ENCODE peak calls at places on chromosomes 2 and 18, in nine cellular contexts. F is AG04449, Q is esophagus squamous epithelium, Z is cardiac fibroblast, D is right lobe of liver, X is Panc1, J is fibroblast of lung, V is kidney epithelial cell, K is foreskin fibroblast. N is an unnamed sample.

GRCh38 chr2:191508738-191509137 is 169.2 kb upstream of the NABP1 start:
- DNase-seq in F (no peak), Q (no peak), Z (no peak), D (no peak), X (no peak), J (no peak), V (no peak), K (no peak), N (no peak)

GRCh38 chr18:31695989-31696388 is 11.6 kb upstream of the B4GALT6 start:
- DNase-seq in F (no peak), Q (no peak), Z (no peak), D (no peak), X (no peak), J (no peak), V (no peak), K (no peak), N (no peak)

GRCh38 chr2:160157861-160158813 is 41.9 kb downstream of the ITGB6 start:
- DNase-seq in F (peak), Q (no peak), Z (peak), D (no peak), X (no peak), J (no peak), V (no peak), K (peak), N (no peak)

GRCh38 chr2:236341066-236341465 is 76.9 kb upstream of the ASB18 start:
- DNase-seq in F (no peak), Q (no peak), Z (no peak), D (no peak), X (no peak), J (no peak), V (no peak), K (no peak), N (peak)

GRCh38 chr2:219548990-219549389 is 5.2 kb downstream of the TMEM198 start:
- DNase-seq in F (no peak), Q (no peak), Z (no peak), D (no peak), X (no peak), J (no peak), V (no peak), K (no peak), N (no peak)

GRCh38 chr2:207408086-207408794 is 121.5 kb upstream of the CREB1 start:
- DNase-seq in F (no peak), Q (no peak), Z (peak), D (peak), X (no peak), J (peak), V (no peak), K (peak), N (no peak)

GRCh38 chr2:155368934-155369333 is 670.4 kb downstream of the KCNJ3 start:
- DNase-seq in F (no peak), Q (no peak), Z (peak), D (no peak), X (no peak), J (peak), V (no peak), K (peak), N (no peak)

GRCh38 chr18:51193621-51194287 is 3.7 kb downstream of the MEX3C start:
- DNase-seq in F (no peak), Q (no peak), Z (peak), D (no peak), X (no peak), J (peak), V (no peak), K (peak), N (no peak)

GRCh38 chr2:110679337-110679707 is 1.5 kb upstream of the BUB1 start:
- DNase-seq in F (no peak), Q (no peak), Z (peak), D (no peak), X (no peak), J (peak), V (no peak), K (peak), N (no peak)

GRCh38 chr2:20561703-20562454 is 89.0 kb downstream of the HS1BP3 start:
- DNase-seq in F (peak), Q (no peak), Z (peak), D (no peak), X (no peak), J (peak), V (no peak), K (peak), N (peak)

GRCh38 chr2:200156140-200156858 is 150.2 kb upstream of the SPATS2L start:
- DNase-seq in F (no peak), Q (no peak), Z (peak), D (peak), X (peak), J (peak), V (peak), K (peak), N (peak)

GRCh38 chr2:12732663-12733062 is 15.9 kb downstream of the TRIB2 start:
- DNase-seq in F (no peak), Q (no peak), Z (no peak), D (peak), X (no peak), J (no peak), V (no peak), K (no peak), N (no peak)

GRCh38 chr18:58335821-58336220 is 291.8 kb downstream of the NEDD4L start:
- DNase-seq in F (no peak), Q (no peak), Z (no peak), D (no peak), X (no peak), J (no peak), V (no peak), K (no peak), N (no peak)

GRCh38 chr18:63439334-63439733 is 17.1 kb upstream of the VPS4B start:
- DNase-seq in F (no peak), Q (no peak), Z (peak), D (no peak), X (peak), J (peak), V (no peak), K (peak), N (peak)

GRCh38 chr2:224400886-224401632 is 848 bp downstream of the FAM124B start:
- DNase-seq in F (no peak), Q (no peak), Z (no peak), D (no peak), X (no peak), J (no peak), V (no peak), K (no peak), N (no peak)

GRCh38 chr2:17518212-17519154 is at the start of gene RAD51AP2:
- DNase-seq in F (peak), Q (no peak), Z (peak), D (peak), X (no peak), J (peak), V (peak), K (peak), N (peak)

GRCh38 chr18:57443716-57444115 is 8.5 kb downstream of the ONECUT2 start:
- DNase-seq in F (no peak), Q (no peak), Z (no peak), D (no peak), X (no peak), J (no peak), V (no peak), K (no peak), N (no peak)

GRCh38 chr2:207394203-207394741 is 135.5 kb upstream of the CREB1 start:
- DNase-seq in F (peak), Q (no peak), Z (peak), D (no peak), X (no peak), J (no peak), V (no peak), K (peak), N (no peak)

GRCh38 chr2:73089270-73090030 is 17.9 kb upstream of the SFXN5 start:
- DNase-seq in F (peak), Q (no peak), Z (peak), D (no peak), X (peak), J (peak), V (peak), K (peak), N (peak)

GRCh38 chr2:51995293-51995692 is 963.4 kb upstream of the NRXN1 start:
- DNase-seq in F (peak), Q (no peak), Z (peak), D (no peak), X (no peak), J (peak), V (no peak), K (peak), N (peak)
- H3K4me3 ChIP-seq in F (no peak), Q (no peak), Z (no peak), D (no peak), X (no peak), J (no peak), V (no peak), K (no peak), N (no peak)

GRCh38 chr2:26758790-26759321 is 5.2 kb upstream of the SLC35F6 start:
- DNase-seq in F (no peak), Q (no peak), Z (peak), D (no peak), X (no peak), J (peak), V (no peak), K (peak), N (no peak)

GRCh38 chr2:26763019-26763418 is 1.1 kb upstream of the SLC35F6 start:
- DNase-seq in F (no peak), Q (no peak), Z (no peak), D (no peak), X (no peak), J (no peak), V (no peak), K (no peak), N (no peak)

GRCh38 chr2:26757873-26758789 is 6.0 kb upstream of the SLC35F6 start:
- DNase-seq in F (peak), Q (no peak), Z (peak), D (no peak), X (peak), J (peak), V (peak), K (peak), N (peak)

GRCh38 chr2:26756337-26756736 is 7.7 kb upstream of the SLC35F6 start:
- DNase-seq in F (no peak), Q (no peak), Z (peak), D (no peak), X (no peak), J (no peak), V (no peak), K (no peak), N (no peak)

GRCh38 chr2:26759845-26760244 is 4.2 kb upstream of the SLC35F6 start:
- DNase-seq in F (no peak), Q (no peak), Z (no peak), D (no peak), X (no peak), J (no peak), V (no peak), K (no peak), N (no peak)
- TF ChIP-seq CTCF in F (no peak), Q (no peak), Z (no peak), D (no peak), X (no peak), J (no peak), V (no peak), K (no peak), N (no peak)

DNA sequence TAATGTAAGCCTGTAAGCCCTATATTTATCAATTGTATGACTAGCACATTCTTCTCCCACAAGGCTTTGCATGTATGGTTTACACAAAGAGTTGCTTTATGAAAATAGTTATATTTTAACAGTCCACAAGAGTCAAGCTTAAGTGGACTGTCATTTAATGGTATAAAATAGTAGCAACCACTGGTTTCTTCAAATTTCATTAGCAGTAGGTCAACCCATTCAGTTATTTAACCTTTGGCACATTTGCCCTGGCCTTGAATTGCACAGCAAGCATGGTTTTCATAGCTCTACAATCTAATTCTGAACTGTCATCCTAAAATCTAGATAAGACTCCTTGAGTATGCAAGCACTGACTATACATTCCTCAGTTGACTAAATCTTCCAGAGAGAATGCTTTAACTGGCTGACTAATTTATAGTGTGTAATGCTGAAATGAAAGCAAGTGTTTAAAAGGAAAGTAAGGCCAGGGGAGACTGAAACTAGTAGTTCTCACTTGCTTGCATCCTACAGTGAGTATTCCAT is 1.8 kb downstream of the DPP4 start:
- DNase-seq in F (peak), Q (no peak), Z (peak), D (no peak), X (no peak), J (peak), V (no peak), K (peak), N (no peak)
- H3K4me3 ChIP-seq in F (no peak), Q (peak), Z (peak), D (no peak), X (no peak), J (peak), V (peak), K (peak), N (no peak)

GRCh38 chr2:182763311-182763912 is 47.4 kb downstream of the DNAJC10 start:
- DNase-seq in F (no peak), Q (no peak), Z (peak), D (no peak), X (no peak), J (peak), V (no peak), K (peak), N (peak)
- TF ChIP-seq CTCF in F (peak), Q (peak), Z (peak), D (peak), X (peak), J (peak), V (peak), K (peak), N (peak)

DNA sequence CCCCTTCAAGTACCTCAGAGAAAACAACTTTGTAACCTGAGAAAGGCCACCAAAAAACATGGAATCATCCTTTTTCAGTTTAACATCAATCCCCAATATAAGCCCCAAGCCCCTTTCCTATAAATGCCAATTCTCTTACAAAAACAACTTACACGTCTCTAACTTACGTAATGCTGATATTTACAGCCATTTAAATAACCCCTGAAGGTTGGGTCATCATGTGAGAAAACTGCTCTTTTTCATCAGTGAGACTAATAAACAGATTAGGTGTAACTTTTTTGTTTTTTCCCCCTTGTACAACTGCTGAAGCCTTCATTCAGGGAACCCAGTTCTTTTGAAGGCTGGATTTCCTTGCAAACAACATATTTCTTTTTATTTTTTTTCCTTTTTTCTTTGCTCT is 3.7 kb downstream of the FASTKD1 start:
- DNase-seq in F (no peak), Q (no peak), Z (no peak), D (no peak), X (no peak), J (no peak), V (no peak), K (no peak), N (no peak)
- H3K4me3 ChIP-seq in F (no peak), Q (no peak), Z (no peak), D (no peak), X (no peak), J (no peak), V (no peak), K (no peak), N (no peak)

GRCh38 chr2:14942991-14943390 is 310.5 kb downstream of the LRATD1 start:
- DNase-seq in F (no peak), Q (no peak), Z (no peak), D (no peak), X (no peak), J (no peak), V (no peak), K (no peak), N (no peak)

GRCh38 chr2:14941151-14941631 is 308.7 kb downstream of the LRATD1 start:
- DNase-seq in F (no peak), Q (no peak), Z (no peak), D (no peak), X (no peak), J (peak), V (no peak), K (no peak), N (peak)

DNA sequence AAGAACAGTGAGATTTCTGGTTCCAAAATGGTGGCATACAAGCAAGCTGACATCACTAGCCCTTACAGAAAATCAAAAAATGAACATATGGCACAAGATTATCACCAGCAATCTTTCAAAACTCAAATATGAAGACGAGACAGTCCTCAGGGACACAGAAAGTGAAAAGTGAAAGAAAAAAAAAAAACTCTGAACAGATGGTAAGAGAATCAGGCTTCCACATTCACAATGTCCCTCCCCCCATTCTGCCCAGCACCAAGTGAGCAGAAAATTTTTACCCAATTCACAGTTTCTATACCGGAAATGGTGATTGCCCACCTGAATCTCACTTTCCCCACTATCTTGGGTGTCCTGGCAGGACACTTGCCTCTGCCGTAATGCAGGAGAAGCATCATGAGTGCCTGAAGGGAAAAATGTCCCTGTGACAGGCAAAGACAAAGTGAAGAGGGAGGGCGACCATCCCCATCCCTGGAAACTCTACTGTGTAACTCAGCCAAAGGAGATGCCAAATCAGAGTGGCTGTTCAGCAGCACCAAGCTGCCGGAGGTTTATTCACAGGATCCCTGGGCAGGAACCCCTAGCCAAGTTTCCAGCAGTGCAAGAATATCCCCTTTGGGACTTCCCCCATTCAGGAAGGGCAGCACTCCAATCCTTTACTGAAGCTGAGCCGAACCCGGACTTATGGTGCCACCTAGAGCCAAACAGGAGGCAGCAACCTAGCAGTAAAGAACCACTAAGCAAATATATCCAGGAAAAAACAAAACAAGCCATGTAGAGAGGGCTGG is 312.2 kb downstream of the LRATD1 start:
- DNase-seq in F (no peak), Q (no peak), Z (peak), D (no peak), X (peak), J (peak), V (no peak), K (peak), N (peak)
- TF ChIP-seq CTCF in F (no peak), Q (peak), Z (peak), D (no peak), X (peak), J (peak), V (peak), K (peak), N (peak)

GRCh38 chr2:3535794-3536681 is 16.7 kb upstream of the ADI1 start:
- DNase-seq in F (peak), Q (peak), Z (peak), D (peak), X (peak), J (peak), V (peak), K (peak), N (peak)
- H3K4me3 ChIP-seq in F (peak), Q (peak), Z (peak), D (peak), X (peak), J (peak), V (peak), K (peak), N (peak)

N was measured in astrocyte of the cerebellum.